ENCODE peak calls at places on chromosomes 11 and 22, in eight cellular contexts. E is non-pigmented ciliary epithelial cell; F is Caki2; S is kidney; D is GM12892; C is Kasumi-1; M is activated T-helper 1 cell treated with anti-CD3 and anti-CD28 coated beads, Interleukin-2, amount 50 U/mL, for 16 hours; Z is CD4-positive, alpha-beta memory T cell. R is an unnamed sample.
A peak's percentile ranks its signal among the peaks of the same experiment; 100 is the strongest.

GRCh38 chr11:118619444-118620205 is 12.2 kb downstream of the PHLDB1 start:
- DNase-seq in E (peak; percentile 95), F (peak; percentile 92), S (peak; percentile 70), D (no peak), C (peak; percentile 69), M (no peak), Z (no peak), R (peak; percentile 93)

GRCh38 chr11:59615132-59615636 is 390 bp downstream of the OSBP start:
- DNase-seq in E (no peak), F (no peak), S (peak; percentile 90), D (no peak), C (peak; percentile 6), M (peak; percentile 56), Z (peak; percentile 73), R (peak; percentile 34)

GRCh38 chr22:45470871-45471270 is 31.8 kb upstream of the FBLN1 start:
- DNase-seq in E (no peak), F (no peak), S (peak; percentile 56), D (no peak), C (no peak), M (no peak), Z (no peak), R (no peak)

GRCh38 chr11:66729447-66729846 is 431 bp upstream of the SPTBN2 start:
- DNase-seq in E (no peak), F (no peak), S (no peak), D (no peak), C (no peak), M (no peak), Z (no peak), R (no peak)

GRCh38 chr11:89184021-89184420 is 6.3 kb downstream of the TYR start:
- DNase-seq in E (peak; percentile 10), F (no peak), S (no peak), D (no peak), C (no peak), M (no peak), Z (no peak), R (no peak)

GRCh38 chr22:10781571-10782403 is 4746.2 kb upstream of the OR11H1 start:
- DNase-seq in E (no peak), F (no peak), S (no peak), D (no peak), C (no peak), M (no peak), Z (no peak), R (no peak)

GRCh38 chr22:27585141-27585540 is 216.4 kb downstream of the MN1 start:
- DNase-seq in E (no peak), F (no peak), S (no peak), D (no peak), C (no peak), M (no peak), Z (no peak), R (no peak)

GRCh38 chr11:41714101-41714500 is 254.6 kb upstream of the LRRC4C start:
- DNase-seq in E (no peak), F (peak; percentile 16), S (no peak), D (no peak), C (no peak), M (no peak), Z (no peak), R (no peak)

GRCh38 chr11:35144103-35144741 is 5.3 kb downstream of the CD44 start:
- DNase-seq in E (peak; percentile 45), F (no peak), S (no peak), D (peak; percentile 47), C (peak; percentile 73), M (no peak), Z (peak; percentile 67), R (peak; percentile 89)

GRCh38 chr22:20867179-20868099 is 8.6 kb downstream of the SNAP29 start:
- DNase-seq in E (no peak), F (no peak), S (peak; percentile 76), D (no peak), C (no peak), M (no peak), Z (no peak), R (no peak)

GRCh38 chr22:33381531-33382406 is 323.6 kb upstream of the SYN3 start:
- DNase-seq in E (no peak), F (peak; percentile 40), S (no peak), D (no peak), C (no peak), M (no peak), Z (no peak), R (peak; percentile 84)

GRCh38 chr11:46307369-46307768 is 29.9 kb downstream of the CREB3L1 start:
- DNase-seq in E (no peak), F (no peak), S (no peak), D (no peak), C (no peak), M (no peak), Z (no peak), R (no peak)

GRCh38 chr11:68550485-68550817 is 89.9 kb downstream of the PPP6R3 start:
- DNase-seq in E (no peak), F (no peak), S (no peak), D (no peak), C (peak; percentile 89), M (no peak), Z (no peak), R (no peak)

GRCh38 chr11:27933992-27934829 is 173.7 kb downstream of the KIF18A start:
- DNase-seq in E (peak; percentile 84), F (peak; percentile 98), S (no peak), D (no peak), C (no peak), M (no peak), Z (no peak), R (peak; percentile 98)

GRCh38 chr11:65434667-65435179 is 12.1 kb downstream of the NEAT1 start:
- DNase-seq in E (no peak), F (peak; percentile 26), S (no peak), D (no peak), C (no peak), M (no peak), Z (no peak), R (no peak)

GRCh38 chr11:69193151-69193550 is 37.4 kb downstream of the SMIM38 start:
- DNase-seq in E (no peak), F (no peak), S (no peak), D (no peak), C (no peak), M (no peak), Z (no peak), R (no peak)

R was measured in NCI-H226.